ENCODE peak calls at places on chromosomes 13 and 19, in four cellular contexts. P is body of pancreas, E is HFF-Myc, I is lower lobe of right lung. X is an unnamed sample.

GRCh38 chr13:28630864-28631263 is 28.1 kb upstream of the POMP start:
- DNase-seq in P (no peak), E (no peak), I (no peak), X (no peak)

GRCh38 chr13:93284056-93284455 is 57.4 kb downstream of the GPC6 start:
- DNase-seq in P (no peak), E (no peak), I (no peak), X (no peak)

GRCh38 chr19:56139847-56140582 is 1.1 kb upstream of the ZNF444 start:
- DNase-seq in P (no peak), E (no peak), I (no peak), X (peak)

GRCh38 chr13:107211073-107211472 is 643.1 kb upstream of the ARGLU1 start:
- DNase-seq in P (peak), E (peak), I (peak), X (peak)

GRCh38 chr13:113904411-113904810 is 40.5 kb upstream of the GAS6 start:
- DNase-seq in P (peak), E (no peak), I (no peak), X (peak)

GRCh38 chr13:107884564-107884963 is 330.8 kb downstream of the LIG4 start:
- DNase-seq in P (no peak), E (no peak), I (no peak), X (no peak)

GRCh38 chr13:51137250-51137649 is 26.2 kb upstream of the C13orf42 start:
- DNase-seq in P (no peak), E (no peak), I (no peak), X (no peak)

GRCh38 chr13:33846306-33847062 is 28.5 kb downstream of the RFC3 start:
- DNase-seq in P (no peak), E (no peak), I (no peak), X (no peak)

GRCh38 chr19:36963262-36963661 is 47.1 kb downstream of the ZNF568 start:
- DNase-seq in P (no peak), E (no peak), I (no peak), X (no peak)

GRCh38 chr13:50387124-50387581 is 371.9 kb downstream of the KCNRG start:
- DNase-seq in P (peak), E (no peak), I (peak), X (no peak)

GRCh38 chr19:44626067-44626624 is 12.8 kb downstream of the IGSF23 start:
- DNase-seq in P (peak), E (peak), I (no peak), X (peak)

GRCh38 chr13:36154567-36155231 is 23.5 kb upstream of the DCLK1 start:
- DNase-seq in P (no peak), E (no peak), I (no peak), X (no peak)

GRCh38 chr19:38070573-38070972 is 153.4 kb downstream of the DPF1 start:
- DNase-seq in P (no peak), E (no peak), I (no peak), X (peak)

GRCh38 chr19:788821-789472 is 8.3 kb upstream of the PTBP1 start:
- DNase-seq in P (no peak), E (no peak), I (no peak), X (no peak)
- TF ChIP-seq CTCF in P (no peak), E (no peak), I (no peak), X (peak)

GRCh38 chr19:16363852-16364230 is 39.2 kb downstream of the KLF2 start:
- DNase-seq in P (no peak), E (no peak), I (no peak), X (no peak)
- H3K4me3 ChIP-seq in P (no peak), E (no peak), I (no peak), X (no peak)

GRCh38 chr13:85896516-85897450 is 97.6 kb upstream of the SLITRK6 start:
- DNase-seq in P (no peak), E (no peak), I (no peak), X (no peak)

DNA sequence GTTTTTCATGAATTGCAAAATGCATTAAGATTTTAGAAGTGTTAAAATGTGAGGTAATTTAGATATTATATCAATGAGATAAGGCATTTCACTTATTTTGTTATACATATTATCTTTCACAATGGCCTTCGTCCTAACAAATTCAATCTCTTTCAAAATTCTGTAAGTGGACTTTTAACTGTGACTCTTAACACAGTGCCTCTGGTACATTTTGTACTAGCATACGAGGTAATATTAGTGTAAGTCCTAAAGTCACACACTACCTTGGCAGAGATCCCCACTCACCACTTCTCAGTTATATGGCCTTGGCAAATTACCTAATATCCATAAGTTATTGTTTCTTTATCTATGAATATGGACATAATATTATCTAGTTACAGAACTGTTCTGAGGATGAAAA is 101.3 kb upstream of the SLITRK6 start:
- DNase-seq in P (no peak), E (no peak), I (no peak), X (no peak)
- TF ChIP-seq CTCF in P (no peak), E (no peak), I (no peak), X (no peak)

GRCh38 chr19:47714339-47714738 is 1.1 kb downstream of the EHD2 start:
- DNase-seq in P (no peak), E (no peak), I (no peak), X (peak)

GRCh38 chr19:47719047-47719885 is 6.0 kb downstream of the EHD2 start:
- DNase-seq in P (peak), E (peak), I (peak), X (peak)

GRCh38 chr19:47713046-47714021 is at the start of gene EHD2:
- DNase-seq in P (peak), E (no peak), I (peak), X (peak)

GRCh38 chr19:47720669-47721068 is 7.4 kb downstream of the EHD2 start:
- DNase-seq in P (no peak), E (no peak), I (no peak), X (no peak)

GRCh38 chr19:47716270-47716937 is 3.2 kb downstream of the EHD2 start:
- DNase-seq in P (no peak), E (no peak), I (no peak), X (no peak)
- H3K4me3 ChIP-seq in P (no peak), E (no peak), I (peak), X (no peak)

X was measured in fibroblast of villous mesenchyme.